ENCODE peak calls at places on chromosome 18, in four cellular contexts. One of them, this sample, is unnamed.
A peak's percentile ranks its signal among the peaks of the same experiment; 100 is the strongest.

GRCh38 chr18:6785001-6785400 is 55.5 kb downstream of the ARHGAP28 start:
- DNase-seq in activated CD8-positive, alpha-beta memory T cell treated with anti-CD3 and anti-CD28 coated beads, Interleukin-2, amount 10 ng/mL, durations not matched to agents 7 days and 5 days: no peak
- DNase-seq in mucosa of descending colon: no peak
- DNase-seq in stimulated activated CD4-positive, alpha-beta T cell treated with anti-CD3 and anti-CD28 coated beads, Interleukin-15, amount 100 ng/mL, for 24 hours: no peak
- DNase-seq in this sample: no peak

GRCh38 chr18:22422909-22423548 is 5.3 kb upstream of the CTAGE1 start:
- DNase-seq in activated CD8-positive, alpha-beta memory T cell treated with anti-CD3 and anti-CD28 coated beads, Interleukin-2, amount 10 ng/mL, durations not matched to agents 7 days and 5 days: no peak
- DNase-seq in mucosa of descending colon: peak; percentile 39
- DNase-seq in stimulated activated CD4-positive, alpha-beta T cell treated with anti-CD3 and anti-CD28 coated beads, Interleukin-15, amount 100 ng/mL, for 24 hours: no peak
- DNase-seq in this sample: no peak

GRCh38 chr18:22172594-22173049 is 3.2 kb downstream of the GATA6 start:
- DNase-seq in activated CD8-positive, alpha-beta memory T cell treated with anti-CD3 and anti-CD28 coated beads, Interleukin-2, amount 10 ng/mL, durations not matched to agents 7 days and 5 days: no peak
- DNase-seq in mucosa of descending colon: no peak
- DNase-seq in stimulated activated CD4-positive, alpha-beta T cell treated with anti-CD3 and anti-CD28 coated beads, Interleukin-15, amount 100 ng/mL, for 24 hours: no peak
- DNase-seq in this sample: no peak

GRCh38 chr18:54217624-54218023 is 6.8 kb downstream of the MBD2 start:
- DNase-seq in activated CD8-positive, alpha-beta memory T cell treated with anti-CD3 and anti-CD28 coated beads, Interleukin-2, amount 10 ng/mL, durations not matched to agents 7 days and 5 days: no peak
- DNase-seq in mucosa of descending colon: no peak
- DNase-seq in stimulated activated CD4-positive, alpha-beta T cell treated with anti-CD3 and anti-CD28 coated beads, Interleukin-15, amount 100 ng/mL, for 24 hours: no peak
- DNase-seq in this sample: no peak

GRCh38 chr18:3513481-3513880 is 63.5 kb downstream of the TGIF1 start:
- DNase-seq in activated CD8-positive, alpha-beta memory T cell treated with anti-CD3 and anti-CD28 coated beads, Interleukin-2, amount 10 ng/mL, durations not matched to agents 7 days and 5 days: peak; percentile 5
- DNase-seq in mucosa of descending colon: no peak
- DNase-seq in stimulated activated CD4-positive, alpha-beta T cell treated with anti-CD3 and anti-CD28 coated beads, Interleukin-15, amount 100 ng/mL, for 24 hours: no peak
- DNase-seq in this sample: no peak

GRCh38 chr18:10010611-10011015 is 96.8 kb downstream of the VAPA start:
- DNase-seq in activated CD8-positive, alpha-beta memory T cell treated with anti-CD3 and anti-CD28 coated beads, Interleukin-2, amount 10 ng/mL, durations not matched to agents 7 days and 5 days: no peak
- DNase-seq in mucosa of descending colon: peak; percentile 33
- DNase-seq in stimulated activated CD4-positive, alpha-beta T cell treated with anti-CD3 and anti-CD28 coated beads, Interleukin-15, amount 100 ng/mL, for 24 hours: no peak
- DNase-seq in this sample: peak; percentile 56

GRCh38 chr18:75497576-75497975 is 70.1 kb upstream of the SMIM21 start:
- DNase-seq in activated CD8-positive, alpha-beta memory T cell treated with anti-CD3 and anti-CD28 coated beads, Interleukin-2, amount 10 ng/mL, durations not matched to agents 7 days and 5 days: no peak
- DNase-seq in mucosa of descending colon: no peak
- DNase-seq in stimulated activated CD4-positive, alpha-beta T cell treated with anti-CD3 and anti-CD28 coated beads, Interleukin-15, amount 100 ng/mL, for 24 hours: no peak
- DNase-seq in this sample: no peak

GRCh38 chr18:32530947-32531651 is 60.4 kb upstream of the GAREM1 start:
- DNase-seq in activated CD8-positive, alpha-beta memory T cell treated with anti-CD3 and anti-CD28 coated beads, Interleukin-2, amount 10 ng/mL, durations not matched to agents 7 days and 5 days: no peak
- DNase-seq in mucosa of descending colon: peak; percentile 24
- DNase-seq in stimulated activated CD4-positive, alpha-beta T cell treated with anti-CD3 and anti-CD28 coated beads, Interleukin-15, amount 100 ng/mL, for 24 hours: peak; percentile 22
- DNase-seq in this sample: no peak

GRCh38 chr18:62881509-62882016 is 166.2 kb downstream of the PHLPP1 start:
- DNase-seq in activated CD8-positive, alpha-beta memory T cell treated with anti-CD3 and anti-CD28 coated beads, Interleukin-2, amount 10 ng/mL, durations not matched to agents 7 days and 5 days: peak; percentile 45
- DNase-seq in mucosa of descending colon: no peak
- DNase-seq in stimulated activated CD4-positive, alpha-beta T cell treated with anti-CD3 and anti-CD28 coated beads, Interleukin-15, amount 100 ng/mL, for 24 hours: peak; percentile 11
- DNase-seq in this sample: no peak

GRCh38 chr18:57833441-57834101 is 30.5 kb upstream of the ATP8B1 start:
- DNase-seq in activated CD8-positive, alpha-beta memory T cell treated with anti-CD3 and anti-CD28 coated beads, Interleukin-2, amount 10 ng/mL, durations not matched to agents 7 days and 5 days: peak; percentile 50
- DNase-seq in mucosa of descending colon: peak; percentile 30
- DNase-seq in stimulated activated CD4-positive, alpha-beta T cell treated with anti-CD3 and anti-CD28 coated beads, Interleukin-15, amount 100 ng/mL, for 24 hours: peak; percentile 30
- DNase-seq in this sample: no peak

GRCh38 chr18:22800551-22800951 is 132.6 kb upstream of the RBBP8 start:
- DNase-seq in activated CD8-positive, alpha-beta memory T cell treated with anti-CD3 and anti-CD28 coated beads, Interleukin-2, amount 10 ng/mL, durations not matched to agents 7 days and 5 days: no peak
- DNase-seq in mucosa of descending colon: no peak
- DNase-seq in stimulated activated CD4-positive, alpha-beta T cell treated with anti-CD3 and anti-CD28 coated beads, Interleukin-15, amount 100 ng/mL, for 24 hours: no peak
- DNase-seq in this sample: no peak

GRCh38 chr18:26579941-26580618 is 31.7 kb upstream of the KCTD1 start:
- DNase-seq in activated CD8-positive, alpha-beta memory T cell treated with anti-CD3 and anti-CD28 coated beads, Interleukin-2, amount 10 ng/mL, durations not matched to agents 7 days and 5 days: no peak
- DNase-seq in mucosa of descending colon: peak; percentile 4
- DNase-seq in stimulated activated CD4-positive, alpha-beta T cell treated with anti-CD3 and anti-CD28 coated beads, Interleukin-15, amount 100 ng/mL, for 24 hours: no peak
- DNase-seq in this sample: peak; percentile 27

GRCh38 chr18:51171208-51171607 is 26.3 kb downstream of the MEX3C start:
- DNase-seq in activated CD8-positive, alpha-beta memory T cell treated with anti-CD3 and anti-CD28 coated beads, Interleukin-2, amount 10 ng/mL, durations not matched to agents 7 days and 5 days: no peak
- DNase-seq in mucosa of descending colon: no peak
- DNase-seq in stimulated activated CD4-positive, alpha-beta T cell treated with anti-CD3 and anti-CD28 coated beads, Interleukin-15, amount 100 ng/mL, for 24 hours: no peak
- DNase-seq in this sample: no peak

GRCh38 chr18:24975499-24975898 is 376.5 kb downstream of the ZNF521 start:
- DNase-seq in activated CD8-positive, alpha-beta memory T cell treated with anti-CD3 and anti-CD28 coated beads, Interleukin-2, amount 10 ng/mL, durations not matched to agents 7 days and 5 days: no peak
- DNase-seq in mucosa of descending colon: no peak
- DNase-seq in stimulated activated CD4-positive, alpha-beta T cell treated with anti-CD3 and anti-CD28 coated beads, Interleukin-15, amount 100 ng/mL, for 24 hours: no peak
- DNase-seq in this sample: no peak